ENCODE peak calls at places on chromosomes 6 and 20, in eight cellular contexts. G is A549, O is HCT116, S is K562, E is HepG2, N is GM12878, Q is GM23338, R is Panc1. J is an unnamed sample.

GRCh38 chr20:17646209-17646717 is 35.8 kb downstream of the RRBP1 start:
- DNase-seq in G (no peak), O (no peak), S (no peak), E (peak; percentile 31), N (no peak), Q (no peak), R (no peak), J (peak; percentile 66)

GRCh38 chr6:157763129-157763893 is 59.7 kb upstream of the SNX9 start:
- DNase-seq in G (peak; percentile 84), O (peak; percentile 93), S (peak; percentile 92), E (peak; percentile 88), N (no peak), Q (peak; percentile 82), R (peak; percentile 94), J (no peak)

GRCh38 chr6:89961481-89961880 is 67.2 kb downstream of the GJA10 start:
- DNase-seq in G (no peak), O (no peak), S (no peak), E (no peak), N (no peak), Q (no peak), R (no peak), J (no peak)

GRCh38 chr6:21802611-21802899 is 209.0 kb downstream of the SOX4 start:
- DNase-seq in G (no peak), O (no peak), S (no peak), E (no peak), N (no peak), Q (no peak), R (no peak), J (no peak)

GRCh38 chr6:50062051-50062450 is 12.3 kb upstream of the DEFB112 start:
- DNase-seq in G (peak; percentile 7), O (peak; percentile 2), S (peak; percentile 15), E (peak; percentile 16), N (no peak), Q (peak; percentile 52), R (no peak), J (peak; percentile 0)

GRCh38 chr6:1187293-1188131 is 124.4 kb upstream of the FOXQ1 start:
- DNase-seq in G (no peak), O (no peak), S (no peak), E (peak; percentile 80), N (no peak), Q (no peak), R (no peak), J (no peak)

GRCh38 chr20:51529027-51529749 is 13.3 kb downstream of the NFATC2 start:
- DNase-seq in G (no peak), O (no peak), S (peak; percentile 47), E (no peak), N (no peak), Q (no peak), R (no peak), J (no peak)

GRCh38 chr6:28543671-28544131 is 18.0 kb downstream of the GPX5 start:
- DNase-seq in G (peak; percentile 10), O (no peak), S (no peak), E (no peak), N (no peak), Q (peak; percentile 52), R (no peak), J (peak; percentile 12)

GRCh38 chr20:38870733-38871559 is 55.3 kb upstream of the FAM83D start:
- DNase-seq in G (peak; percentile 58), O (peak; percentile 52), S (no peak), E (no peak), N (no peak), Q (peak; percentile 42), R (no peak), J (no peak)

GRCh38 chr20:24460712-24461111 is 8.7 kb upstream of the SYNDIG1 start:
- DNase-seq in G (no peak), O (no peak), S (no peak), E (no peak), N (no peak), Q (peak; percentile 20), R (no peak), J (no peak)

GRCh38 chr20:40470313-40471260 is 218.4 kb downstream of the MAFB start:
- DNase-seq in G (no peak), O (no peak), S (no peak), E (no peak), N (no peak), Q (no peak), R (no peak), J (peak; percentile 19)

GRCh38 chr6:1063671-1064355 is 248.1 kb upstream of the FOXQ1 start:
- DNase-seq in G (no peak), O (no peak), S (no peak), E (no peak), N (no peak), Q (no peak), R (no peak), J (no peak)

GRCh38 chr20:14470977-14471642 is 133.7 kb upstream of the FLRT3 start:
- DNase-seq in G (no peak), O (no peak), S (no peak), E (no peak), N (no peak), Q (peak; percentile 27), R (no peak), J (no peak)

GRCh38 chr6:912871-913663 is 220.1 kb upstream of the EXOC2 start:
- DNase-seq in G (peak; percentile 55), O (peak; percentile 22), S (peak; percentile 24), E (peak; percentile 56), N (no peak), Q (peak; percentile 78), R (no peak), J (no peak)

GRCh38 chr6:35363293-35363750 is 21.0 kb downstream of the PPARD start:
- DNase-seq in G (no peak), O (no peak), S (peak; percentile 88), E (no peak), N (no peak), Q (peak; percentile 17), R (no peak), J (peak; percentile 68)

GRCh38 chr6:133241901-133242760 is 974 bp downstream of the EYA4 start:
- DNase-seq in G (peak; percentile 54), O (no peak), S (no peak), E (no peak), N (no peak), Q (peak; percentile 49), R (no peak), J (peak; percentile 25)

GRCh38 chr6:151445482-151445881 is 6.4 kb downstream of the RMND1 start:
- DNase-seq in G (no peak), O (no peak), S (no peak), E (no peak), N (no peak), Q (no peak), R (no peak), J (no peak)

DNA sequence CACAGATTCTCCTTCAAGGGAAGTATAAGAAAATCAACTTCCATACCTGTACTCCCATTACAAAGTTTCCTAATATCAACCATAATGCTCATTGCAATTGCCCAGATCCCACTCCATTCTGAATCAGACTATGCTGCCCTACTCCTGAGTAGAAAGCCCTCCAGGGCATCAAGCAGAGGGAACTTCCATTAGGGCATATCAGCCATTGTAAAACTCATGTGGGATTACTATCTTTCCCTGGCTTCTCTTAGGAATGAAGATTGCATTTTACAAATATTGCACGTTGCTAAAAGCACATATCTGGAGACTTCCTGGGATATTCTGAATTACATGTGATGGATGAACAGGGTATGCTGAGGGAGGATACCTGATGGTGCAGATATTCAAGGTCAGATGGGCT is 263.2 kb downstream of the FOXA2 start:
- DNase-seq in G (no peak), O (no peak), S (no peak), E (no peak), N (no peak), Q (no peak), R (no peak), J (no peak)
- TF ChIP-seq REST in G (no peak), O (no peak), S (no peak), E (no peak), N (no peak), Q (no peak), R (no peak), J (no peak)

GRCh38 chr20:21509079-21509596 is 4.7 kb downstream of the NKX2-2 start:
- DNase-seq in G (no peak), O (no peak), S (no peak), E (no peak), N (no peak), Q (no peak), R (no peak), J (no peak)
- H3K4me3 ChIP-seq in G (no peak overlapping the region), O (no peak overlapping the region), S (no peak overlapping the region), E (no peak overlapping the region), N (no peak overlapping the region), Q (peak overlapping the region; percentile 56), R (no peak overlapping the region), J (no peak overlapping the region)

GRCh38 chr20:12153616-12154015 is 235.9 kb downstream of the BTBD3 start:
- DNase-seq in G (no peak), O (no peak), S (no peak), E (no peak), N (no peak), Q (no peak), R (no peak), J (no peak)
- TF ChIP-seq REST in G (no peak), O (no peak), S (no peak), E (no peak), N (no peak), Q (no peak), R (no peak), J (no peak)

DNA sequence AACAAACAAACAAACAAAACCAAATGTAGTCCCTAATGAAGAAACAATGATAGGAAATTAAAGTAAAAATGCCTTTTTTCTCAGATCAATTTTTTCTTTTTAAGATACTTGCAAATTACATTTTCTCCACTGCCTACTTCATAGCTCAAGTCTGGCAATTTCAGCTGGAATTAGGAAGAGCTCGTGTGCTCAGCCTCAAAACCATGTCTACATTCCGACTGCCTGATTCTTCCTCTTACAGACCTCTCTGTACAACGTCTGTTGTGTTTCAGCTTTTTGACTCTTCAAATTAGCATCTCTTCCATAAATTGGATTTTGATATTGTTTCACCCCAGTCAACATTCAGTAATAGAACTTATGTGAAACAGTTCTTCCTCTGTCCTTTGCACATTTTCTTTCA is 9.3 kb upstream of the EDN1 start:
- DNase-seq in G (no peak), O (no peak), S (no peak), E (no peak), N (no peak), Q (no peak), R (no peak), J (no peak)
- H3K4me3 ChIP-seq in G (no peak overlapping the region), O (no peak overlapping the region), S (no peak overlapping the region), E (no peak overlapping the region), N (no peak overlapping the region), Q (no peak overlapping the region), R (no peak overlapping the region), J (no peak overlapping the region)

GRCh38 chr6:13334953-13335352 is 6.6 kb upstream of the TBC1D7 start:
- DNase-seq in G (no peak), O (no peak), S (no peak), E (no peak), N (no peak), Q (no peak), R (no peak), J (no peak)
- TF ChIP-seq REST in G (no peak), O (no peak), S (no peak), E (no peak), N (no peak), Q (no peak), R (no peak), J (no peak)

GRCh38 chr6:32819729-32820128 is 2.9 kb upstream of the HLA-DOB start:
- DNase-seq in G (peak; percentile 43), O (peak; percentile 16), S (no peak), E (no peak), N (no peak), Q (no peak), R (no peak), J (no peak)
- H3K4me3 ChIP-seq in G (no peak overlapping the region), O (no peak overlapping the region), S (no peak overlapping the region), E (no peak overlapping the region), N (no peak overlapping the region), Q (no peak overlapping the region), R (no peak overlapping the region), J (no peak overlapping the region)